ENCODE peak calls at places on chromosomes 4 and X, in seven cellular contexts. One of them, this sample, is unnamed.

GRCh38 chr4:39636786-39637185 is 1.9 kb downstream of the SMIM14 start:
- DNase-seq in breast epithelium: no peak
- DNase-seq in CD8-positive, alpha-beta memory T cell: peak; percentile 28
- DNase-seq in hepatocyte: no peak
- DNase-seq in suprapubic skin: no peak
- DNase-seq in transverse colon: no peak
- DNase-seq in tibial artery: no peak
- DNase-seq in this sample: no peak

GRCh38 chr4:61312526-61312925 is 112.4 kb downstream of the ADGRL3 start:
- DNase-seq in suprapubic skin: no peak
- DNase-seq in tibial artery: no peak
- DNase-seq in breast epithelium: no peak
- DNase-seq in transverse colon: no peak
- DNase-seq in CD8-positive, alpha-beta memory T cell: no peak
- DNase-seq in hepatocyte: no peak
- DNase-seq in this sample: no peak

GRCh38 chrX:131741103-131741581 is 197.3 kb downstream of the OR13H1 start:
- DNase-seq in CD8-positive, alpha-beta memory T cell: peak; percentile 81
- DNase-seq in transverse colon: peak; percentile 91
- DNase-seq in hepatocyte: no peak
- DNase-seq in tibial artery: no peak
- DNase-seq in breast epithelium: peak; percentile 86
- DNase-seq in suprapubic skin: no peak
- DNase-seq in this sample: peak; percentile 91

GRCh38 chrX:17380221-17380620 is 5.2 kb downstream of the NHS start:
- DNase-seq in suprapubic skin: no peak
- DNase-seq in hepatocyte: no peak
- DNase-seq in CD8-positive, alpha-beta memory T cell: no peak
- DNase-seq in tibial artery: no peak
- DNase-seq in breast epithelium: no peak
- DNase-seq in transverse colon: no peak
- DNase-seq in this sample: no peak

GRCh38 chr4:140688711-140689598 is 67.2 kb downstream of the TBC1D9 start:
- DNase-seq in breast epithelium: no peak
- DNase-seq in hepatocyte: no peak
- DNase-seq in CD8-positive, alpha-beta memory T cell: no peak
- DNase-seq in suprapubic skin: no peak
- DNase-seq in transverse colon: no peak
- DNase-seq in tibial artery: no peak
- DNase-seq in this sample: no peak

GRCh38 chrX:112808651-112809050 is 32.0 kb downstream of the AMOT start:
- DNase-seq in tibial artery: no peak
- DNase-seq in transverse colon: no peak
- DNase-seq in suprapubic skin: no peak
- DNase-seq in breast epithelium: no peak
- DNase-seq in CD8-positive, alpha-beta memory T cell: no peak
- DNase-seq in hepatocyte: no peak
- DNase-seq in this sample: no peak

GRCh38 chrX:130086414-130087207 is 23.7 kb downstream of the ELF4 start:
- DNase-seq in hepatocyte: no peak
- DNase-seq in CD8-positive, alpha-beta memory T cell: peak; percentile 80
- DNase-seq in suprapubic skin: no peak
- DNase-seq in transverse colon: peak; percentile 56
- DNase-seq in breast epithelium: no peak
- DNase-seq in tibial artery: no peak
- DNase-seq in this sample: no peak

GRCh38 chr4:83212041-83212851 is 72.4 kb downstream of the COQ2 start:
- DNase-seq in suprapubic skin: no peak
- DNase-seq in CD8-positive, alpha-beta memory T cell: peak; percentile 88
- DNase-seq in hepatocyte: peak; percentile 22
- DNase-seq in breast epithelium: no peak
- DNase-seq in tibial artery: no peak
- DNase-seq in transverse colon: peak; percentile 71
- DNase-seq in this sample: no peak

GRCh38 chr4:156805696-156806095 is 165.9 kb downstream of the PDGFC start:
- DNase-seq in hepatocyte: no peak
- DNase-seq in transverse colon: no peak
- DNase-seq in suprapubic skin: no peak
- DNase-seq in breast epithelium: no peak
- DNase-seq in tibial artery: no peak
- DNase-seq in CD8-positive, alpha-beta memory T cell: no peak
- DNase-seq in this sample: no peak

GRCh38 chr4:41799126-41799525 is 50.6 kb upstream of the PHOX2B start:
- DNase-seq in breast epithelium: no peak
- DNase-seq in tibial artery: no peak
- DNase-seq in suprapubic skin: no peak
- DNase-seq in CD8-positive, alpha-beta memory T cell: no peak
- DNase-seq in hepatocyte: no peak
- DNase-seq in transverse colon: no peak
- DNase-seq in this sample: no peak

GRCh38 chr4:154082760-154083530 is 294.1 kb upstream of the SFRP2 start:
- DNase-seq in transverse colon: no peak
- DNase-seq in suprapubic skin: no peak
- DNase-seq in CD8-positive, alpha-beta memory T cell: no peak
- DNase-seq in hepatocyte: peak; percentile 7
- DNase-seq in breast epithelium: no peak
- DNase-seq in tibial artery: no peak
- DNase-seq in this sample: no peak

GRCh38 chr4:3312362-3312761 is 19.5 kb downstream of the RGS12 start:
- DNase-seq in tibial artery: no peak
- DNase-seq in suprapubic skin: no peak
- DNase-seq in hepatocyte: no peak
- DNase-seq in transverse colon: no peak
- DNase-seq in CD8-positive, alpha-beta memory T cell: no peak
- DNase-seq in breast epithelium: no peak
- DNase-seq in this sample: no peak

GRCh38 chr4:1593458-1593857 is 90.7 kb downstream of the FAM53A start:
- DNase-seq in transverse colon: no peak
- DNase-seq in suprapubic skin: no peak
- DNase-seq in breast epithelium: no peak
- DNase-seq in hepatocyte: no peak
- DNase-seq in tibial artery: no peak
- DNase-seq in CD8-positive, alpha-beta memory T cell: no peak
- DNase-seq in this sample: no peak

GRCh38 chrX:149504226-149504914 is 736 bp downstream of the IDS start:
- DNase-seq in transverse colon: peak; percentile 37
- DNase-seq in CD8-positive, alpha-beta memory T cell: peak; percentile 52
- DNase-seq in breast epithelium: no peak
- DNase-seq in hepatocyte: peak; percentile 41
- DNase-seq in tibial artery: peak; percentile 22
- DNase-seq in suprapubic skin: no peak
- DNase-seq in this sample: no peak

GRCh38 chr4:165360041-165360782 is 18.6 kb upstream of the CPE start:
- DNase-seq in suprapubic skin: no peak
- DNase-seq in CD8-positive, alpha-beta memory T cell: no peak
- DNase-seq in hepatocyte: no peak
- DNase-seq in transverse colon: no peak
- DNase-seq in breast epithelium: no peak
- DNase-seq in tibial artery: no peak
- DNase-seq in this sample: no peak

GRCh38 chr4:77619408-77619807 is 13.8 kb downstream of the CXCL13 start:
- DNase-seq in tibial artery: no peak
- DNase-seq in suprapubic skin: no peak
- DNase-seq in breast epithelium: no peak
- DNase-seq in transverse colon: no peak
- DNase-seq in hepatocyte: no peak
- DNase-seq in CD8-positive, alpha-beta memory T cell: no peak
- DNase-seq in this sample: no peak

GRCh38 chrX:10110316-10110932 is 46.4 kb upstream of the CLCN4 start:
- DNase-seq in hepatocyte: no peak
- DNase-seq in transverse colon: no peak
- DNase-seq in tibial artery: no peak
- DNase-seq in suprapubic skin: no peak
- DNase-seq in CD8-positive, alpha-beta memory T cell: no peak
- DNase-seq in breast epithelium: no peak
- DNase-seq in this sample: no peak
- H3K27ac ChIP-seq in hepatocyte: no peak overlapping the region
- H3K27ac ChIP-seq in transverse colon: peak overlapping the region; percentile 73
- H3K27ac ChIP-seq in tibial artery: no peak overlapping the region
- H3K27ac ChIP-seq in suprapubic skin: peak overlapping the region; percentile 45
- H3K27ac ChIP-seq in CD8-positive, alpha-beta memory T cell: peak overlapping the region; percentile 68
- H3K27ac ChIP-seq in breast epithelium: no peak overlapping the region
- H3K27ac ChIP-seq in this sample: no peak overlapping the region

DNA sequence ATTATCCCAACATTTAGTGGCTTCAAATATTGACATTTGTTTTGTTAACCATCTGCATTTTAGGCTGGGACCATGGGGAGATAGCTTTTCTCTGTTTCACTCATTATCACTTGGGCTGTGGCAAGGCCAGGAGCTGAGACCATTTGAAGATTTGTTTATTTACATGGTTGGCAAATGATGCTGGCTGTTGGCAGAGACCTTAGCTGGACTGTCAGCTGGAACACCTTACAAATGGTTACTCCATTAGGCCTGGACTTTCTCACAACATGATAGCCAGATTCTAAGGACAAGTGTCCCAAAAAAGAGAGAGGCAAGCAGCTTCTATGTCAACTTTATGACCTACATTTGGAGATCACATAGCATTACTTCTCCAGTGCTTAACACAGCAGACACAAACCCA is 130.4 kb downstream of the INPP4B start:
- DNase-seq in CD8-positive, alpha-beta memory T cell: no peak
- DNase-seq in tibial artery: no peak
- DNase-seq in suprapubic skin: no peak
- DNase-seq in hepatocyte: no peak
- DNase-seq in breast epithelium: no peak
- DNase-seq in transverse colon: no peak
- DNase-seq in this sample: no peak
- H3K27me3 ChIP-seq in CD8-positive, alpha-beta memory T cell: no peaks in the 10 kb centered on the region
- H3K27me3 ChIP-seq in tibial artery: no peaks in the 10 kb centered on the region
- H3K27me3 ChIP-seq in suprapubic skin: no peaks in the 10 kb centered on the region
- H3K27me3 ChIP-seq in hepatocyte: no peaks in the 10 kb centered on the region
- H3K27me3 ChIP-seq in breast epithelium: no peaks in the 10 kb centered on the region
- H3K27me3 ChIP-seq in transverse colon: no peaks in the 10 kb centered on the region
- H3K27me3 ChIP-seq in this sample: no peaks in the 10 kb centered on the region

DNA sequence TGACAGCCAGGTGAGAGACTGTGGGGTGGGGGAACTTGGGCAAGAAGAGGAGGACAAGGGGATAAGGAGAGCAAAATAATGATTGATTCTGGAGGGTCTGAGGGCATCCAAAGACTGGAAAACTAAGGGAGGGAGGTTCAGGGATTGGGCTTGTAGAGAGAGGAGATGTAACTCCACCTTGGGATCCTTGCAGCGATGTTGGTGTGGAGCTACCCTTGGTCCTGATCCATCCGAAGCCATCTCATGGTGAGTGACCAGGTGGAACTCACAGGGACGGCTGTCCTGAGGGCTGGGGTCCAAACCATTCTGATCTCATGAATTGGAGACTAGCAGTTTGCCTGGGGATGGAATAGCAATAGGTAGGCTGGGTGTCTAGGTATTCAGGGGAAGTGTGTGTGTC is 1.4 kb upstream of the RAB41 start:
- DNase-seq in suprapubic skin: no peak
- DNase-seq in hepatocyte: no peak
- DNase-seq in breast epithelium: no peak
- DNase-seq in CD8-positive, alpha-beta memory T cell: no peak
- DNase-seq in transverse colon: no peak
- DNase-seq in tibial artery: no peak
- DNase-seq in this sample: no peak
- H3K9me3 ChIP-seq in suprapubic skin: no peaks in the 10 kb centered on the region
- H3K9me3 ChIP-seq in hepatocyte: no peaks in the 10 kb centered on the region
- H3K9me3 ChIP-seq in breast epithelium: no peaks in the 10 kb centered on the region
- H3K9me3 ChIP-seq in CD8-positive, alpha-beta memory T cell: no peaks in the 10 kb centered on the region
- H3K9me3 ChIP-seq in transverse colon: no peaks in the 10 kb centered on the region
- H3K9me3 ChIP-seq in tibial artery: no peaks in the 10 kb centered on the region
- H3K9me3 ChIP-seq in this sample: no peaks in the 10 kb centered on the region

GRCh38 chr4:148182230-148182928 is 259.8 kb downstream of the NR3C2 start:
- DNase-seq in tibial artery: no peak
- DNase-seq in breast epithelium: no peak
- DNase-seq in suprapubic skin: no peak
- DNase-seq in hepatocyte: no peak
- DNase-seq in transverse colon: no peak
- DNase-seq in CD8-positive, alpha-beta memory T cell: no peak
- DNase-seq in this sample: no peak

DNA sequence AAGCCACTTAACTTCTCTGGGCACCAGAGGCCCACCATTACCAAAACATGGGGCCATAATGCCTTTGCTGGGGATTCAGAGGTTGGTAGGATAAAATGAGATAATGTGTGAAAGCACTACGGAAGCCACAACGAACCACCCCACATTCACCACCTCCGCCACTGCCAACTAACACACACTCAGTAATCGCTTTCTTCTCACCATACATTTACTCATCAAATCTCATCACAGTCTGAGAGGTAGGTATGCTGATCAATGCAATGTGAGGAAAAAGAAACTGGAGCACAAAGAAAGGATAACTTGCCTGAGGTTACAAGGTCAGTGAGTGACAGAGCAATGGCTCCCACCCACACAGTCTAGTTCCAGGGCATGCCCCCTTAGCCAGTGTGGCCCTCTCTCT is 257.3 kb downstream of the NR3C2 start:
- DNase-seq in CD8-positive, alpha-beta memory T cell: no peak
- DNase-seq in tibial artery: no peak
- DNase-seq in suprapubic skin: no peak
- DNase-seq in breast epithelium: no peak
- DNase-seq in transverse colon: no peak
- DNase-seq in hepatocyte: no peak
- DNase-seq in this sample: no peak
- H3K27ac ChIP-seq in CD8-positive, alpha-beta memory T cell: no peak overlapping the region
- H3K27ac ChIP-seq in tibial artery: no peak overlapping the region
- H3K27ac ChIP-seq in suprapubic skin: no peak overlapping the region
- H3K27ac ChIP-seq in breast epithelium: no peak overlapping the region
- H3K27ac ChIP-seq in transverse colon: no peak overlapping the region
- H3K27ac ChIP-seq in hepatocyte: no peak overlapping the region
- H3K27ac ChIP-seq in this sample: no peak overlapping the region

This sample was measured in ascending aorta.